ENCODE peak calls at places on chromosome 20, in six cellular contexts. X is germinal center, J is fibroblast of pulmonary artery, C is midbrain, D is stromal cell of bone marrow, O is endothelial cell of umbilical vein. N is an unnamed sample.

GRCh38 chr20:47761478-47762047 is 23.7 kb downstream of the SULF2 start:
- DNase-seq in X (no peak), J (no peak), C (no peak), D (no peak), O (no peak), N (no peak)

GRCh38 chr20:22285555-22285954 is 298.8 kb downstream of the FOXA2 start:
- DNase-seq in X (no peak), J (no peak), C (no peak), D (no peak), O (no peak), N (no peak)

GRCh38 chr20:4962257-4962855 is 39.0 kb downstream of the SLC23A2 start:
- DNase-seq in X (no peak), J (no peak), C (no peak), D (no peak), O (no peak), N (no peak)

GRCh38 chr20:39107741-39108140 is 145.6 kb downstream of the DHX35 start:
- DNase-seq in X (no peak), J (peak; percentile 15), C (no peak), D (peak; percentile 3), O (no peak), N (no peak)

GRCh38 chr20:6277661-6278060 is 154.8 kb upstream of the FERMT1 start:
- DNase-seq in X (no peak), J (peak; percentile 7), C (no peak), D (no peak), O (peak; percentile 25), N (no peak)

GRCh38 chr20:62342910-62343309 is 24.2 kb downstream of the LAMA5 start:
- DNase-seq in X (no peak), J (no peak), C (no peak), D (no peak), O (no peak), N (no peak)

GRCh38 chr20:4154958-4155411 is 139.6 kb upstream of the RNF24 start:
- DNase-seq in X (no peak), J (no peak), C (no peak), D (no peak), O (no peak), N (no peak)

GRCh38 chr20:52001999-52002666 is 189.4 kb downstream of the ZFP64 start:
- DNase-seq in X (no peak), J (peak; percentile 24), C (no peak), D (no peak), O (peak; percentile 93), N (no peak)

GRCh38 chr20:12306107-12306506 is 388.4 kb downstream of the BTBD3 start:
- DNase-seq in X (no peak), J (peak; percentile 1), C (no peak), D (no peak), O (no peak), N (no peak)

GRCh38 chr20:61350500-61351250 is 98.6 kb downstream of the CDH4 start:
- DNase-seq in X (no peak), J (no peak), C (no peak), D (no peak), O (no peak), N (no peak)

GRCh38 chr20:41468994-41469600 is 102.5 kb upstream of the EMILIN3 start:
- DNase-seq in X (no peak), J (no peak), C (no peak), D (no peak), O (no peak), N (no peak)

GRCh38 chr20:4795394-4795793 is 73.7 kb downstream of the PRND start:
- DNase-seq in X (no peak), J (peak; percentile 70), C (no peak), D (peak; percentile 70), O (peak; percentile 52), N (no peak)

GRCh38 chr20:51531141-51531710 is 11.3 kb downstream of the NFATC2 start:
- DNase-seq in X (peak; percentile 42), J (no peak), C (no peak), D (no peak), O (no peak), N (no peak)

GRCh38 chr20:61538481-61539265 is 286.6 kb downstream of the CDH4 start:
- DNase-seq in X (no peak), J (no peak), C (no peak), D (no peak), O (no peak), N (no peak)

GRCh38 chr20:44176833-44177533 is 10.0 kb downstream of the JPH2 start:
- DNase-seq in X (no peak), J (no peak), C (no peak), D (no peak), O (no peak), N (no peak)

GRCh38 chr20:49790077-49790798 is 22.4 kb upstream of the SLC9A8 start:
- DNase-seq in X (no peak), J (peak; percentile 96), C (no peak), D (no peak), O (peak; percentile 87), N (no peak)

GRCh38 chr20:38601216-38602184 is at the start of gene ARHGAP40:
- DNase-seq in X (peak; percentile 41), J (no peak), C (no peak), D (no peak), O (no peak), N (no peak)

GRCh38 chr20:21360686-21361085 is 36.6 kb downstream of the NKX2-4 start:
- DNase-seq in X (no peak), J (no peak), C (no peak), D (peak; percentile 2), O (peak; percentile 25), N (no peak)

GRCh38 chr20:8656335-8656734 is 412.6 kb upstream of the PLCB4 start:
- DNase-seq in X (no peak), J (peak; percentile 73), C (no peak), D (no peak), O (peak; percentile 95), N (no peak)

GRCh38 chr20:42923348-42923918 is 266.3 kb downstream of the PTPRT start:
- DNase-seq in X (no peak), J (no peak), C (no peak), D (no peak), O (no peak), N (no peak)

GRCh38 chr20:12371955-12372354 is 454.3 kb downstream of the BTBD3 start:
- DNase-seq in X (no peak), J (no peak), C (no peak), D (no peak), O (no peak), N (no peak)

GRCh38 chr20:5402903-5403531 is 86.3 kb upstream of the PROKR2 start:
- DNase-seq in X (peak; percentile 40), J (peak; percentile 24), C (no peak), D (no peak), O (peak; percentile 30), N (no peak)

GRCh38 chr20:3710703-3711417 is 1.5 kb downstream of the SIGLEC1 start:
- DNase-seq in X (peak; percentile 87), J (peak; percentile 51), C (peak; percentile 73), D (no peak), O (peak; percentile 58), N (peak; percentile 59)

GRCh38 chr20:58461899-58462298 is 53.3 kb downstream of the APCDD1L start:
- DNase-seq in X (no peak), J (no peak), C (no peak), D (no peak), O (no peak), N (no peak)

GRCh38 chr20:555933-556332 is 12.3 kb upstream of the CSNK2A1 start:
- DNase-seq in X (no peak), J (peak; percentile 19), C (no peak), D (no peak), O (no peak), N (no peak)

GRCh38 chr20:48460681-48461080 is 367.1 kb downstream of the PREX1 start:
- DNase-seq in X (peak; percentile 21), J (no peak), C (no peak), D (no peak), O (no peak), N (no peak)

N was measured in anterior cingulate cortex.